ENCODE peak calls at places on chromosomes 3 and 15, in five cellular contexts. Y, L, P, B and T are unnamed samples.
A peak's percentile ranks its signal among the peaks of the same experiment; 100 is the strongest.

GRCh38 chr15:67072951-67073350 is 7.5 kb downstream of the SMAD3 start:
- DNase-seq in L (no peak), B (no peak), Y (no peak), P (no peak), T (no peak)

GRCh38 chr3:24640330-24640877 is 145.8 kb upstream of the THRB start:
- DNase-seq in Y (no peak), B (no peak), P (no peak), L (peak; percentile 65), T (no peak)

GRCh38 chr3:64166584-64167155 is 58.6 kb downstream of the PRICKLE2 start:
- DNase-seq in B (no peak), Y (no peak), L (peak; percentile 49), P (no peak), T (no peak)

GRCh38 chr3:98534734-98535133 is 3.0 kb downstream of the GPR15 start:
- DNase-seq in B (no peak), P (no peak), L (no peak), Y (no peak), T (no peak)

GRCh38 chr3:27360113-27361078 is 8.8 kb downstream of the NEK10 start:
- DNase-seq in L (no peak), B (no peak), P (no peak), Y (no peak), T (no peak)

GRCh38 chr15:82040862-82041261 is 5.0 kb downstream of the MEX3B start:
- DNase-seq in L (no peak), B (no peak), Y (no peak), P (no peak), T (no peak)

GRCh38 chr3:52798376-52798977 is 3.9 kb downstream of the ITIH3 start:
- DNase-seq in Y (no peak), B (no peak), P (no peak), L (peak; percentile 5), T (no peak)

GRCh38 chr15:29695486-29696167 is 126.6 kb downstream of the TJP1 start:
- DNase-seq in B (no peak), L (no peak), P (no peak), Y (no peak), T (no peak)

GRCh38 chr3:179806177-179806576 is 153.3 kb downstream of the USP13 start:
- DNase-seq in B (no peak), Y (no peak), L (peak; percentile 33), P (no peak), T (no peak)

GRCh38 chr15:90004671-90005070 is 3.5 kb downstream of the ZNF710 start:
- DNase-seq in L (peak; percentile 97), P (peak; percentile 38), B (no peak), Y (no peak), T (no peak)

GRCh38 chr15:49712846-49713450 is 92.1 kb downstream of the DTWD1 start:
- DNase-seq in L (no peak), Y (no peak), B (no peak), P (no peak), T (no peak)

GRCh38 chr3:74651239-74651638 is 36.8 kb upstream of the CNTN3 start:
- DNase-seq in L (peak; percentile 53), P (no peak), B (no peak), Y (no peak), T (no peak)

GRCh38 chr3:87361271-87361670 is 84.9 kb upstream of the POU1F1 start:
- DNase-seq in P (no peak), B (no peak), Y (no peak), L (no peak), T (no peak)

GRCh38 chr3:127590282-127590592 is 296 bp downstream of the TPRA1 start:
- DNase-seq in P (no peak), L (no peak), Y (peak; percentile 51), B (peak; percentile 64), T (no peak)

GRCh38 chr15:98728107-98728810 is 79.9 kb downstream of the IGF1R start:
- DNase-seq in Y (no peak), P (no peak), L (no peak), B (no peak), T (no peak)

GRCh38 chr3:193774272-193774915 is 181.4 kb downstream of the OPA1 start:
- DNase-seq in L (no peak), P (no peak), Y (no peak), B (no peak), T (no peak)

GRCh38 chr15:90838066-90838465 is 30.3 kb upstream of the FURIN start:
- DNase-seq in P (no peak), Y (peak; percentile 64), B (no peak), L (no peak), T (peak; percentile 82)

GRCh38 chr15:37015476-37015875 is 84.9 kb downstream of the MEIS2 start:
- DNase-seq in L (no peak), P (no peak), B (no peak), Y (no peak), T (no peak)

GRCh38 chr3:191238321-191238817 is 39.3 kb downstream of the OSTN start:
- DNase-seq in Y (no peak), P (no peak), B (no peak), L (peak; percentile 37), T (no peak)

GRCh38 chr3:185594073-185594472 is 8.0 kb downstream of the SENP2 start:
- DNase-seq in L (no peak), Y (no peak), B (no peak), P (no peak), T (no peak)

GRCh38 chr3:196220587-196220986 is 4.3 kb downstream of the SLC51A start:
- DNase-seq in B (no peak), P (no peak), L (no peak), Y (no peak), T (no peak)

GRCh38 chr3:195557327-195557726 is 14.2 kb upstream of the PPP1R2 start:
- DNase-seq in P (no peak), Y (no peak), B (no peak), L (no peak), T (no peak)

GRCh38 chr3:113873814-113874526 is 35.4 kb downstream of the GRAMD1C start:
- DNase-seq in P (no peak), Y (no peak), L (no peak), B (no peak), T (no peak)

GRCh38 chr3:99767341-99767740 is 50.3 kb upstream of the CMSS1 start:
- DNase-seq in Y (no peak), P (no peak), L (peak; percentile 80), B (no peak), T (no peak)

GRCh38 chr15:100764778-100765457 is 114.7 kb upstream of the ALDH1A3 start:
- DNase-seq in B (peak; percentile 10), L (peak; percentile 83), Y (no peak), P (no peak), T (no peak)

GRCh38 chr3:195808741-195809290 is 2.9 kb downstream of the MUC4 start:
- DNase-seq in L (no peak), Y (no peak), P (no peak), B (no peak), T (no peak)

GRCh38 chr15:89672221-89673161 is 6.7 kb downstream of the PLIN1 start:
- DNase-seq in Y (no peak), P (peak; percentile 44), L (peak; percentile 68), B (no peak), T (no peak)

GRCh38 chr3:71062920-71063767 is 520.4 kb downstream of the FOXP1 start:
- DNase-seq in L (peak; percentile 30), Y (no peak), B (no peak), P (no peak), T (no peak)

GRCh38 chr15:33852570-33852969 is 115.7 kb upstream of the CHRM5 start:
- DNase-seq in B (no peak), P (no peak), Y (no peak), L (peak; percentile 60), T (no peak)

GRCh38 chr3:79515072-79515471 is 252.7 kb downstream of the ROBO1 start:
- DNase-seq in P (no peak), L (no peak), B (no peak), Y (no peak), T (no peak)

GRCh38 chr3:46218310-46218709 is 10.2 kb upstream of the CCR1 start:
- DNase-seq in Y (no peak), P (no peak), L (no peak), B (no peak), T (no peak)

GRCh38 chr3:55955891-55956477 is 468.9 kb upstream of the WNT5A start:
- DNase-seq in P (no peak), L (peak; percentile 42), B (no peak), Y (no peak), T (no peak)
- TF ChIP-seq CTCF in P (no peak), L (no peak), B (no peak), Y (no peak), T (no peak)

GRCh38 chr3:188052229-188052965 is 101.6 kb upstream of the LPP start:
- DNase-seq in P (peak; percentile 82), L (no peak), Y (no peak), B (no peak), T (no peak)
- TF ChIP-seq CTCF in P (peak; percentile 66), L (no peak), Y (no peak), B (no peak), T (no peak)

GRCh38 chr15:45114076-45114750 is at the start of the genes DUOX2 and DUOXA2:
- DNase-seq in P (no peak), Y (no peak), L (no peak), B (no peak), T (no peak)
- TF ChIP-seq CTCF in P (no peak), Y (no peak), L (no peak), B (no peak), T (no peak)

DNA sequence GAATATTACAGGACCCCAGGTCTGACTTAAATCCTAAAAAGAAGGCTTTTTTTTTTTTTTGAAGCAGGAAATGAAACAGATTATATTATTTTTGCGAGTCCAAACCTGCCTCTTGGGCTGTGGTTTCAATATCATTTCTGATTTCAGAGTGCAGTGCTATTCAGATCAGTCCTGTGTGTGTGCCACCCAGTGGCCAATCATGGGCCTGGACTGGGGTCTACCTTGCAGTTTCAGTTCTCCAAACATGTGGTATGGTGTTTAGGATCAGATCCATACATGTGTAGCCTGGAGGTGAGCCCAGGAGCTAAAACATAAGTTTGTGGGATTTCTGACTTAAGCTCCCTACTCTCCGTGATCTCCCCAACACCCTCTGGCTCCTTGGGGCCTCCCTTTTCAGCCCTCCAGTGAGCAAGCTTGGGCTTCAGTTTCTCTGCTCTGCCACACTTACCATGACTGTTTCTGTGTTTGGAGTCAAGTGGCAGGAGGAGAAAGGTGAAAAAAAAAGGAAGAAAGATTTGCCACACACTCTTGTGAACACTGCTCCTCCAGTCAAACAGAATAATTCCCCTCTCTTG is 12.1 kb upstream of the THSD4 start:
- DNase-seq in L (peak; percentile 47), Y (no peak), B (no peak), P (no peak), T (no peak)
- TF ChIP-seq CTCF in L (peak; percentile 82), Y (no peak), B (no peak), P (no peak), T (no peak)

GRCh38 chr3:4800595-4800994 is 178.6 kb upstream of the BHLHE40 start:
- DNase-seq in L (no peak), P (no peak), Y (no peak), B (no peak), T (no peak)

GRCh38 chr3:4804161-4805058 is 174.8 kb upstream of the BHLHE40 start:
- DNase-seq in P (no peak), B (no peak), L (no peak), Y (no peak), T (no peak)

GRCh38 chr3:4801924-4802323 is 177.3 kb upstream of the BHLHE40 start:
- DNase-seq in B (no peak), P (no peak), L (no peak), Y (no peak), T (no peak)

GRCh38 chr3:4805662-4806061 is 173.6 kb upstream of the BHLHE40 start:
- DNase-seq in B (no peak), L (no peak), Y (no peak), P (no peak), T (no peak)

GRCh38 chr3:4802903-4803302 is 176.3 kb upstream of the BHLHE40 start:
- DNase-seq in Y (no peak), P (no peak), L (no peak), B (no peak), T (no peak)
- TF ChIP-seq CTCF in Y (no peak), P (no peak), L (no peak), B (no peak), T (no peak)

GRCh38 chr15:77634266-77634962 is 1.7 kb upstream of the LINGO1 start:
- DNase-seq in P (peak; percentile 45), Y (peak; percentile 44), B (peak; percentile 77), L (peak; percentile 23), T (peak; percentile 31)
- TF ChIP-seq CTCF in P (peak; percentile 42), Y (no peak), B (peak; percentile 74), L (peak; percentile 46), T (peak; percentile 24)